ENCODE peak calls at places on chromosome 15, in five cellular contexts. N is choroid plexus epithelial cell, A is hepatocyte, S is tibial artery, Z is neuronal stem cell. R is an unnamed sample.

GRCh38 chr15:75214293-75215096 is 12.8 kb downstream of the C15orf39 start:
- DNase-seq in N (no peak), Z (no peak), A (no peak), S (no peak), R (no peak)

GRCh38 chr15:44034933-44035624 is 160.0 kb downstream of the FRMD5 start:
- DNase-seq in N (peak; percentile 69), S (no peak), Z (no peak), A (no peak), R (no peak)

GRCh38 chr15:90808517-90808939 is 59.9 kb upstream of the FURIN start:
- DNase-seq in S (no peak), N (no peak), Z (no peak), A (no peak), R (no peak)

GRCh38 chr15:42042602-42043400 is 22.0 kb upstream of the PLA2G4E start:
- DNase-seq in N (no peak), S (no peak), Z (no peak), A (no peak), R (no peak)

GRCh38 chr15:44296625-44297524 is 8.4 kb downstream of the GOLM2 start:
- DNase-seq in A (peak; percentile 36), S (no peak), Z (no peak), N (peak; percentile 82), R (no peak)

GRCh38 chr15:89370120-89371077 is 35.8 kb upstream of the POLG start:
- DNase-seq in S (no peak), A (no peak), Z (no peak), N (no peak), R (no peak)

GRCh38 chr15:73809728-73810501 is 56.8 kb upstream of the INSYN1 start:
- DNase-seq in Z (no peak), A (no peak), S (no peak), N (no peak), R (no peak)

GRCh38 chr15:52348056-52348745 is 52.6 kb upstream of the MYO5C start:
- DNase-seq in N (peak; percentile 56), A (peak; percentile 19), S (no peak), Z (no peak), R (no peak)

GRCh38 chr15:53193149-53193548 is 403.0 kb upstream of the ONECUT1 start:
- DNase-seq in S (no peak), N (peak; percentile 12), Z (peak; percentile 48), A (peak; percentile 60), R (no peak)

GRCh38 chr15:34642252-34642651 is 58.8 kb upstream of the GOLGA8B start:
- DNase-seq in Z (no peak), N (no peak), S (no peak), A (no peak), R (no peak)

GRCh38 chr15:74631935-74632560 is 16.4 kb downstream of the CLK3 start:
- DNase-seq in A (peak; percentile 82), S (no peak), N (peak; percentile 73), Z (peak; percentile 26), R (no peak)

GRCh38 chr15:45338417-45338816 is 39.9 kb downstream of the GATM start:
- DNase-seq in Z (no peak), N (no peak), S (no peak), A (peak; percentile 11), R (no peak)

DNA sequence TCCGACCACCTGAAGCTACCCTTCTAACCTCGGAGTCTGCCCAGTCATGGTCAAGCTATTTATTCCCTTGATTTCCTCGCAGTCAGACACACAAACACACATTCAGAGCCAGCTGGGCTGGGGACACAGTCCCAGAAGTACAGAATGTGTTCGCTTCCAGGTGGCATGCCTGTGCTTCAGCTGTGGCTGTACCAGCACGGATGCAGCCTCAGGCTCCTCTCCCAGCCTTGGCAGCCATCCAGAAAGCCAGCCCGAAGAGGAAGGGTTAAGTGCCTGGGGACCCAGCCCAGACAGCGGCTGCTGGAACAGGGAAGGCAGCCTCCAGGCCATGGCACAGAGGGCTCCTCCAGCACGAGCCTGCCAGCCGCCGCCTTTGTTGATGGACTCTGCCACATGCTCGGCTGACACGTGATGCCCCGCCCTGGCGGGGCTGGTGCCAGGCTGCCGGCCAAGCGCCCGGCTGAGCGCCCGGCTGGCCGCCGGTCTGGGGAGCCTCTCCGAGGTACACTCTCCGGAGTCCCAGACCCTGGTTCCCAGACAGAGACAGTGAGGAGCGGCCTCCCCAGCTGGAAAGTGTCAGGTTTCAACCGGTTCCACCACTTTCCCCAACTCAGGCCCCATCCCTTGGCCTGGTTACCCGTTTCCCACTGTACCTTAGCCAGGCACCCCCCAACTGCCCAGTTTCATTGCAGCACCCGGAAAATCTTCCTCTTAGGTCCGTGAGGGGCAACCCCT is 5.4 kb downstream of the BMF start:
- DNase-seq in Z (no peak), A (peak; percentile 91), S (peak; percentile 95), N (peak; percentile 76), R (no peak)
- H3K4me3 ChIP-seq in Z (no peak overlapping the region), A (no peak overlapping the region), S (peak overlapping the region; percentile 2), N (no peak overlapping the region), R (no peak overlapping the region)

GRCh38 chr15:67077641-67078215 is 12.3 kb downstream of the SMAD3 start:
- DNase-seq in N (no peak), A (no peak), Z (no peak), S (no peak), R (no peak)

GRCh38 chr15:67080900-67081431 is 15.6 kb downstream of the SMAD3 start:
- DNase-seq in S (no peak), Z (no peak), N (no peak), A (no peak), R (no peak)

GRCh38 chr15:67080118-67080899 is 14.9 kb downstream of the SMAD3 start:
- DNase-seq in S (peak; percentile 76), N (peak; percentile 84), A (no peak), Z (no peak), R (no peak)

GRCh38 chr15:67082007-67082536 is 16.7 kb downstream of the SMAD3 start:
- DNase-seq in N (no peak), A (no peak), Z (no peak), S (no peak), R (no peak)

GRCh38 chr15:67079361-67079760 is 14.0 kb downstream of the SMAD3 start:
- DNase-seq in S (no peak), Z (no peak), A (no peak), N (peak; percentile 23), R (no peak)
- H3K4me3 ChIP-seq in S (no peak overlapping the region), Z (no peak overlapping the region), A (no peak overlapping the region), N (no peak overlapping the region), R (no peak overlapping the region)

GRCh38 chr15:78682013-78682651 is 41.1 kb upstream of the CHRNB4 start:
- DNase-seq in N (no peak), S (no peak), A (no peak), Z (no peak), R (no peak)

GRCh38 chr15:78680416-78681068 is 39.5 kb upstream of the CHRNB4 start:
- DNase-seq in N (no peak), Z (no peak), S (peak; percentile 38), A (no peak), R (no peak)

GRCh38 chr15:78684645-78685044 is 43.6 kb upstream of the CHRNB4 start:
- DNase-seq in Z (no peak), S (no peak), N (no peak), A (no peak), R (no peak)

GRCh38 chr15:78681306-78682012 is 40.4 kb upstream of the CHRNB4 start:
- DNase-seq in N (no peak), Z (no peak), S (no peak), A (no peak), R (no peak)

DNA sequence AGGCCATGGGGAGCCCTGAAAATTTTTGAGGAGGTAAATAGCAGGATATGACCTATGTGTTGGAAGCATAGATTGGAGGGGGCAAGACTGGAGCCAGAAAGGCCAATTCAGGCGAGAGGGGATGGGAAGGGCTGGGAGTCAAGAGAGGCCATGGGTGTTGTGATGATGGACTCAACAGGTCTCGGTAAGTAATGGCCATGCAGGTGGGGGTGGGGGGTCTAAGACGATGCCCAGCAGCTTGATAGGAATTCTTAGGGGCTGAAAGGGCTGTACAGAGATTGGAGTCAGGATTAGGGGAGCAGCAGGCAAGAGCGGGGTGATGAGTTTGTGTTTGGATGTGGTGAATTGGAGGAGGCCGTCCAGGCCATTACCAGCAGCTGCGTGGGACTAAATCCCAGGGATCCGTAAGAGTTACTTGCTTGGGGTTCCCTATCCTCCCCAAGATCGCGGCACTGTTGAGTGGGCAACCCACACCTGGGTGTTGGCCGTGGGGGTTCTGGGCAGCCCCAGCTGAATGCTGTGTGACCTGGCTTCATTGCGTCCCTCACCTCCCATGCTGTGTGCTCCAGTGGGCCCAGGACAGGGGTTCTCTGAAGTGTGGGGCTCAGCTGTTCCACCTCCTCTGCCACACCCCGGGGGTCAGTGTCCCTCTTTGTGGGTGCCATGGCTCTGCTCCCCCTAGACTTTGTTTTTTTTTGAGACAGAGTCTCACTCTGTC is 41.8 kb upstream of the CHRNB4 start:
- DNase-seq in Z (no peak), A (no peak), N (no peak), S (no peak), R (no peak)
- H3K4me3 ChIP-seq in Z (no peak overlapping the region), A (no peak overlapping the region), N (no peak overlapping the region), S (no peak overlapping the region), R (no peak overlapping the region)

GRCh38 chr15:100114526-100114925 is 227.2 kb downstream of the ADAMTS17 start:
- DNase-seq in A (no peak), S (no peak), Z (peak; percentile 37), N (peak; percentile 63), R (no peak)
- H3K4me3 ChIP-seq in A (no peak overlapping the region), S (peak overlapping the region; percentile 43), Z (no peak overlapping the region), N (peak overlapping the region; percentile 46), R (no peak overlapping the region)

GRCh38 chr15:38267416-38268022 is 14.9 kb downstream of the SPRED1 start:
- DNase-seq in A (no peak), N (peak; percentile 45), S (no peak), Z (no peak), R (no peak)

GRCh38 chr15:38271895-38272294 is 19.3 kb downstream of the SPRED1 start:
- DNase-seq in N (no peak), S (no peak), Z (no peak), A (no peak), R (no peak)

GRCh38 chr15:38263996-38264395 is 11.4 kb downstream of the SPRED1 start:
- DNase-seq in Z (no peak), S (no peak), N (peak; percentile 61), A (no peak), R (no peak)

GRCh38 chr15:38266247-38266996 is 13.8 kb downstream of the SPRED1 start:
- DNase-seq in N (peak; percentile 43), A (no peak), Z (no peak), S (no peak), R (no peak)
- H3K4me3 ChIP-seq in N (no peak overlapping the region), A (no peak overlapping the region), Z (no peak overlapping the region), S (no peak overlapping the region), R (no peak overlapping the region)

GRCh38 chr15:62558640-62559039 is 393.6 kb upstream of the C2CD4B start:
- DNase-seq in Z (no peak), A (peak; percentile 28), N (no peak), S (no peak), R (no peak)
- H3K4me3 ChIP-seq in Z (no peak overlapping the region), A (no peak overlapping the region), N (no peak overlapping the region), S (no peak overlapping the region), R (no peak overlapping the region)

GRCh38 chr15:40943764-40944365 is 9.4 kb upstream of the CHAC1 start:
- DNase-seq in A (no peak), S (no peak), Z (no peak), N (no peak), R (no peak)

GRCh38 chr15:40941078-40941527 is 12.0 kb downstream of the DLL4 start:
- DNase-seq in N (no peak), A (no peak), S (no peak), Z (no peak), R (no peak)

GRCh38 chr15:40942337-40942854 is 10.9 kb upstream of the CHAC1 start:
- DNase-seq in S (peak; percentile 55), Z (no peak), N (no peak), A (no peak), R (no peak)

GRCh38 chr15:40941528-40942336 is 11.5 kb upstream of the CHAC1 start:
- DNase-seq in A (peak; percentile 92), S (peak; percentile 85), N (peak; percentile 67), Z (peak; percentile 82), R (no peak)

GRCh38 chr15:40942865-40943264 is 10.4 kb upstream of the CHAC1 start:
- DNase-seq in Z (no peak), S (no peak), N (no peak), A (no peak), R (no peak)
- H3K4me3 ChIP-seq in Z (no peak overlapping the region), S (no peak overlapping the region), N (no peak overlapping the region), A (no peak overlapping the region), R (no peak overlapping the region)

R was measured in HFF-Myc.